ENCODE peak calls at places on chromosomes 11 and 22, in ten cellular contexts. C is colonic mucosa; R is activated CD8-positive, alpha-beta T cell treated with anti-CD3 and anti-CD28 coated beads for 36 hours; U is suprapubic skin; A is glutamatergic neuron; M is IMR-90; B is astrocyte of the spinal cord; X is AG10803; G is GM20000; O is thyroid gland. Z is an unnamed sample.

GRCh38 chr11:82902086-82902485 is 550 bp downstream of the DDIAS start:
- DNase-seq in C (no peak), R (peak; percentile 33), U (no peak), A (no peak), M (no peak), B (no peak), X (no peak), G (no peak), O (no peak), Z (no peak)

GRCh38 chr11:131664811-131665210 is 294.4 kb downstream of the NTM start:
- DNase-seq in C (no peak), R (no peak), U (peak; percentile 28), A (no peak), M (no peak), B (no peak), X (no peak), G (no peak), O (no peak), Z (no peak)

GRCh38 chr11:79110308-79110707 is 330.5 kb downstream of the TENM4 start:
- DNase-seq in C (no peak), R (no peak), U (no peak), A (no peak), M (no peak), B (no peak), X (no peak), G (no peak), O (no peak), Z (no peak)

GRCh38 chr11:5922749-5923426 is 19.2 kb upstream of the OR56A3 start:
- DNase-seq in C (no peak), R (peak; percentile 45), U (no peak), A (no peak), M (no peak), B (no peak), X (no peak), G (no peak), O (no peak), Z (no peak)

GRCh38 chr11:60485987-60486386 is 6.6 kb upstream of the MS4A12 start:
- DNase-seq in C (peak; percentile 47), R (peak; percentile 42), U (no peak), A (peak; percentile 19), M (no peak), B (no peak), X (no peak), G (peak; percentile 89), O (no peak), Z (peak; percentile 55)

GRCh38 chr11:10096987-10097386 is 197.0 kb downstream of the SBF2 start:
- DNase-seq in C (no peak), R (no peak), U (no peak), A (no peak), M (no peak), B (no peak), X (no peak), G (no peak), O (no peak), Z (no peak)

GRCh38 chr22:48579915-48580279 is 1247.8 kb downstream of the BRD1 start:
- DNase-seq in C (no peak), R (no peak), U (no peak), A (peak; percentile 6), M (no peak), B (no peak), X (no peak), G (no peak), O (no peak), Z (no peak)

GRCh38 chr11:9460322-9461067 is at the start of gene ZNF143:
- DNase-seq in C (peak; percentile 100), R (peak; percentile 100), U (peak; percentile 100), A (peak; percentile 99), M (peak; percentile 100), B (peak; percentile 100), X (peak; percentile 100), G (peak; percentile 95), O (peak; percentile 100), Z (peak; percentile 99)

GRCh38 chr11:68844801-68845200 is 3.1 kb upstream of the CPT1A start:
- DNase-seq in C (no peak), R (no peak), U (no peak), A (no peak), M (no peak), B (no peak), X (no peak), G (no peak), O (no peak), Z (no peak)

GRCh38 chr11:68844376-68844775 is 2.7 kb upstream of the CPT1A start:
- DNase-seq in C (no peak), R (no peak), U (no peak), A (no peak), M (no peak), B (no peak), X (no peak), G (no peak), O (no peak), Z (no peak)

GRCh38 chr11:68843052-68843561 is 1.4 kb upstream of the CPT1A start:
- DNase-seq in C (peak; percentile 32), R (peak; percentile 76), U (no peak), A (no peak), M (peak; percentile 29), B (peak; percentile 56), X (peak; percentile 41), G (peak; percentile 72), O (peak; percentile 41), Z (no peak)

GRCh38 chr11:68842427-68843051 is 823 bp upstream of the CPT1A start:
- DNase-seq in C (no peak), R (no peak), U (no peak), A (no peak), M (no peak), B (no peak), X (no peak), G (no peak), O (no peak), Z (no peak)

DNA sequence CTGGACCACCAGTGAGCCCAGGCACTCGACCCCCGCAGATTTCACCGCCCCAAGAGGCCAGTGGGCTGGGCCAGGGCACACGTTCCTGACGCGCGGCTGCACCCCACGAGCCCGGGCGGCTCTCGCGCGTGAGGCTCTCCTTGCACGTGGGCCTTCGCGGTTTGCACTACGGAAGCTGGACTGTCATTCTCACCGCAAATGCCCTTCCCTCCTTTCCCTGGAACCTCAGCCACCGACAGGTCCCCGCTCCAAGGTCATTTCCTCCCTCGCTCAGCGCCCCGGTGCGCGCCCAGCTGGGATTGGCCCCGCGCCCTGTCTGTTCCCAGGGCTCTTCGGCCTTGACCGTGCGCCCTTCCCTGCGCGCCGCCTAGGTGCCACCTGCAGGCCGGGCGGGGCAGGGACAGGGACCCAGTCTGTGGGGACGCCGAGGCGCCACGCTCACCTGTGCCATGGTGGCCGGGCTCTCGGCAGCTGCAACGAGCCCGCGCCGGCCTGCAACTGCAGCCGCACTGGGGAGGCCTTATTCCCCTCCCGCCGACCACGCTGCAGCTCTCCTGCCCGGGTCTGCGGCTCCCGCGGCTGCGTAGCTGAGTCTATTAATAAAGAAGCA is 2.1 kb upstream of the CPT1A start:
- DNase-seq in C (peak; percentile 94), R (peak; percentile 80), U (no peak), A (peak; percentile 45), M (no peak), B (peak; percentile 33), X (no peak), G (peak; percentile 91), O (peak; percentile 92), Z (peak; percentile 87)
- TF ChIP-seq CTCF in C (peak; percentile 67), R (peak; percentile 71), U (peak; percentile 43), A (peak; percentile 49), M (peak; percentile 5), B (peak; percentile 31), X (no peak), G (peak; percentile 85), O (peak; percentile 93), Z (peak; percentile 19)

GRCh38 chr11:19394525-19395016 is 153.8 kb upstream of the E2F8 start:
- DNase-seq in C (no peak), R (peak; percentile 35), U (no peak), A (no peak), M (no peak), B (no peak), X (no peak), G (peak; percentile 30), O (no peak), Z (no peak)

GRCh38 chr11:19395050-19395449 is 154.3 kb upstream of the E2F8 start:
- DNase-seq in C (no peak), R (no peak), U (no peak), A (no peak), M (no peak), B (no peak), X (no peak), G (no peak), O (no peak), Z (no peak)

GRCh38 chr11:19398273-19398672 is 157.5 kb upstream of the E2F8 start:
- DNase-seq in C (no peak), R (no peak), U (no peak), A (no peak), M (peak; percentile 19), B (no peak), X (no peak), G (no peak), O (no peak), Z (no peak)

GRCh38 chr11:19400296-19400695 is 159.6 kb upstream of the E2F8 start:
- DNase-seq in C (no peak), R (no peak), U (no peak), A (no peak), M (no peak), B (no peak), X (no peak), G (no peak), O (no peak), Z (no peak)

DNA sequence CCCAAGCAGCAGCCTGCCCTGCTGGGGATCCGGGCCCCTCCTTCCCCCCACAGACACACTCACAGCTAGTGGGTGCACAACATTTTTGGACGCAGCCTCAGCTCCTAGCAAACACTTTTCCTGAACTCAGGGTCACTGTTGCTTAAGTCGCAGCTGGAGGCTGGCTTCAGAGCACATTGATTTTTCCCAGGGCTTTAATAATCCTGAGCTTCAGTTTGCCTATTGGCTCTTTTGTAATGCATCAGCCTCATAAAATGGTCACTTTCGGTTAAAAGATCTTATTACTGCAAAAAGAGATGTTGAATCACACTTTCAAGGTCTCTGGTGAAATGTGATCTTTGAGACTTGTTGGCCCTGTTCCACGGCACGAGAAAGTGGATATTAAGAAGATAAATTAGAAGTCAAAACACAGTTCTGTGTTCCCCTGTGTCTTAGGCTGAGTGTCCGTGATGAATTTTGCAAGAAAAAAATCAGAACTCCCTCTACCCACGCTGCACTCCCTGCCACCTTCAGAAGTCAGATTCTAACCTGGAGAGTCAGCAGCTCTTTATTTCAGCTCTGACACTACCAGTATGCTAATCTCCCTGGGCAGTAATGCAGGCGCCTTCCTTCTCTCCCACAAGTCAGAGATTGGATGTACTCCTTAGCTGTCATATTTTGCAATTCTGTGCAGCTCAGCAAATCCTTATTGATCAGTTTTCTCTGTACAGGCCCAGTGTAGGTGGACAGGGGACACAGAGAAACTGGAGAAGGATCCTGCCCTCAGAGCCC is 158.2 kb upstream of the E2F8 start:
- DNase-seq in C (no peak), R (no peak), U (no peak), A (no peak), M (peak; percentile 94), B (peak; percentile 72), X (peak; percentile 71), G (no peak), O (peak; percentile 40), Z (no peak)
- TF ChIP-seq CTCF in C (no peak), R (no peak), U (no peak), A (no peak), M (no peak), B (no peak), X (no peak), G (no peak), O (no peak), Z (no peak)

GRCh38 chr11:45096636-45097035 is 49.8 kb upstream of the PRDM11 start:
- DNase-seq in C (no peak), R (no peak), U (peak; percentile 34), A (no peak), M (no peak), B (no peak), X (no peak), G (no peak), O (no peak), Z (no peak)
- TF ChIP-seq CTCF in C (no peak), R (no peak), U (no peak), A (no peak), M (no peak), B (no peak), X (peak; percentile 19), G (no peak), O (no peak), Z (no peak)

GRCh38 chr11:114606003-114606801 is 10.6 kb upstream of the NXPE4 start:
- DNase-seq in C (no peak), R (no peak), U (no peak), A (no peak), M (peak; percentile 3), B (no peak), X (peak; percentile 20), G (no peak), O (no peak), Z (no peak)
- TF ChIP-seq CTCF in C (no peak), R (no peak), U (no peak), A (no peak), M (peak; percentile 15), B (no peak), X (peak; percentile 22), G (no peak), O (no peak), Z (no peak)

Z was measured in HL-60.